ENCODE peak calls at places on chromosome 6, in four cellular contexts. X, O, A and Q are unnamed samples.

GRCh38 chr6:87753131-87753685 is 51.2 kb upstream of the AKIRIN2 start:
- DNase-seq in A (no peak), O (no peak), X (no peak), Q (no peak)

GRCh38 chr6:75504902-75505233 is 11.3 kb upstream of the FILIP1 start:
- DNase-seq in X (no peak), A (no peak), O (no peak), Q (no peak)

GRCh38 chr6:107917468-107918375 is 40.3 kb downstream of the SEC63 start:
- DNase-seq in O (no peak), A (no peak), X (no peak), Q (no peak)

GRCh38 chr6:26594730-26595632 is 1.8 kb upstream of the ABT1 start:
- DNase-seq in X (peak; percentile 70), O (peak; percentile 47), A (peak; percentile 85), Q (peak; percentile 62)

GRCh38 chr6:154539593-154540269 is 29.2 kb upstream of the CNKSR3 start:
- DNase-seq in A (no peak), X (no peak), O (no peak), Q (no peak)

GRCh38 chr6:145815351-145815772 is 767 bp upstream of the FBXO30 start:
- DNase-seq in O (no peak), X (peak; percentile 55), A (peak; percentile 74), Q (peak; percentile 51)

GRCh38 chr6:72553531-72554202 is 68.2 kb upstream of the KCNQ5 start:
- DNase-seq in X (no peak), A (no peak), O (no peak), Q (peak; percentile 90)

GRCh38 chr6:144696610-144697376 is 411.7 kb downstream of the UTRN start:
- DNase-seq in O (no peak), A (no peak), X (no peak), Q (no peak)

GRCh38 chr6:169806718-169807117 is 55.3 kb downstream of the ERMARD start:
- DNase-seq in A (no peak), O (no peak), X (no peak), Q (no peak)

GRCh38 chr6:1930356-1930755 is 315.0 kb downstream of the GMDS start:
- DNase-seq in O (no peak), A (no peak), X (no peak), Q (no peak)
- H2BK12ac ChIP-seq in O (no peak overlapping the region), A (no peak overlapping the region), X (no peak overlapping the region), Q (no peak overlapping the region)

GRCh38 chr6:147508073-147508870 is at the start of gene SAMD5:
- DNase-seq in O (peak; percentile 63), X (peak; percentile 76), A (peak; percentile 74), Q (peak; percentile 72)
- H3K14ac ChIP-seq in O (no peak within 1 kb of the TSS), X (no peak within 1 kb of the TSS), A (no peak within 1 kb of the TSS), Q (peak within 1 kb of the TSS; percentile 93)

GRCh38 chr6:113221850-113222249 is 635.3 kb upstream of the MARCKS start:
- DNase-seq in X (peak; percentile 36), O (no peak), A (no peak), Q (no peak)
- H2BK12ac ChIP-seq in X (no peak overlapping the region), O (no peak overlapping the region), A (no peak overlapping the region), Q (no peak overlapping the region)

GRCh38 chr6:162698440-162698839 is 29.1 kb downstream of the PRKN start:
- DNase-seq in O (no peak), X (no peak), A (no peak), Q (no peak)

GRCh38 chr6:162701551-162701950 is 26.0 kb downstream of the PRKN start:
- DNase-seq in A (no peak), O (no peak), X (no peak), Q (no peak)

GRCh38 chr6:162704001-162704400 is 23.6 kb downstream of the PRKN start:
- DNase-seq in X (no peak), A (no peak), O (no peak), Q (no peak)

GRCh38 chr6:162698004-162698403 is 29.6 kb downstream of the PRKN start:
- DNase-seq in X (no peak), O (no peak), A (no peak), Q (no peak)

GRCh38 chr6:162699961-162700360 is 27.6 kb downstream of the PRKN start:
- DNase-seq in X (no peak), O (no peak), A (no peak), Q (no peak)
- H3K14ac ChIP-seq in X (no peak overlapping the region), O (no peak overlapping the region), A (no peak overlapping the region), Q (no peak overlapping the region)

DNA sequence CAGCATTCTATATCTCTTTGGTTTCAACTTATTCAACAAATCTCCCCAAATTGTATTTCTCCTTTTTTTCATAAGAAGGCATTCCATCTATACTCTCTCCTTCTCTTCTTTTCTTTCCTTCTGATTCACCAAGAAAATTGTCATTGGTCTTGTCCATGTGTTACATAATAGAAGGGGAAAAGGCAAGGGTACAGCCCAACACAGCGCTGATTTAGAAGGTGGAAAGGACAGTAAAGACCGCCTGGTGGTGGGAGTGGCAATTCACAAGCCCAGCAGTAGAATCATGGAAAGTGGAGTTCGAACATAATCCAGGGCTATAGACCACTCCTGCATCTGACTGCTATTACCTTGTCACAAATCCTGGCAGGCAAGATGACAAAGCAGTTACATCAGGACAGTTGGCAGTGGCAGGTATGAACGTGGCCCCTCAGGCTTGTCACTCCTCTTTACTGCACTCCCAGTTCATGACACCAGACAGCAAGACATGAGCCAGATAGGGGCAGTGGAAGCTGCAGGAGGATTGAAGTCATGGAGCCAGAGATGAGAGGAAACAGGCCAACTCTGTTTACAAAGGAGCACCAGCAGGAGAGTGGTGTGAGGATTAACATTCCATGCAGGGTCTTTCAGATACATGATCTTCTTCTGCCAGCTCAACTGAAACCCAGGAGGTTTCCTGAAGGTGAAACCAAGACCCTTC is 2.1 kb upstream of the TNFAIP3 start:
- DNase-seq in A (no peak), X (peak; percentile 31), O (no peak), Q (peak; percentile 36)
- H2BK12ac ChIP-seq in A (no peak overlapping the region), X (no peak overlapping the region), O (no peak overlapping the region), Q (peak overlapping the region; percentile 80)

GRCh38 chr6:10418361-10418861 is 3.5 kb upstream of the TFAP2A start:
- DNase-seq in X (no peak), O (no peak), A (peak; percentile 49), Q (no peak)

GRCh38 chr6:10415593-10416480 is 963 bp upstream of the TFAP2A start:
- DNase-seq in O (no peak), X (no peak), A (no peak), Q (no peak)

GRCh38 chr6:10416516-10416862 is 1.6 kb upstream of the TFAP2A start:
- DNase-seq in O (no peak), A (no peak), X (no peak), Q (no peak)

GRCh38 chr6:10417681-10418104 is 2.8 kb upstream of the TFAP2A start:
- DNase-seq in A (no peak), O (no peak), X (no peak), Q (no peak)

GRCh38 chr6:10416863-10417641 is 2.2 kb upstream of the TFAP2A start:
- DNase-seq in A (peak; percentile 86), X (peak; percentile 89), O (no peak), Q (no peak)
- H3K14ac ChIP-seq in A (no peak overlapping the region), X (no peak overlapping the region), O (no peak overlapping the region), Q (no peak overlapping the region)

GRCh38 chr6:113049190-113049589 is 702.1 kb downstream of the RFPL4B start:
- DNase-seq in A (no peak), O (no peak), X (no peak), Q (no peak)
- H2BK12ac ChIP-seq in A (no peak overlapping the region), O (no peak overlapping the region), X (no peak overlapping the region), Q (no peak overlapping the region)

GRCh38 chr6:110528930-110529325 is 52.5 kb upstream of the SLC22A16 start:
- DNase-seq in A (peak; percentile 33), X (no peak), O (no peak), Q (no peak)

GRCh38 chr6:110526731-110527130 is 50.3 kb upstream of the SLC22A16 start:
- DNase-seq in A (no peak), X (no peak), O (no peak), Q (no peak)

GRCh38 chr6:110529355-110529754 is 52.9 kb upstream of the SLC22A16 start:
- DNase-seq in A (no peak), O (no peak), X (no peak), Q (peak; percentile 87)

GRCh38 chr6:110527516-110527915 is 51.1 kb upstream of the SLC22A16 start:
- DNase-seq in X (no peak), A (no peak), O (no peak), Q (no peak)

DNA sequence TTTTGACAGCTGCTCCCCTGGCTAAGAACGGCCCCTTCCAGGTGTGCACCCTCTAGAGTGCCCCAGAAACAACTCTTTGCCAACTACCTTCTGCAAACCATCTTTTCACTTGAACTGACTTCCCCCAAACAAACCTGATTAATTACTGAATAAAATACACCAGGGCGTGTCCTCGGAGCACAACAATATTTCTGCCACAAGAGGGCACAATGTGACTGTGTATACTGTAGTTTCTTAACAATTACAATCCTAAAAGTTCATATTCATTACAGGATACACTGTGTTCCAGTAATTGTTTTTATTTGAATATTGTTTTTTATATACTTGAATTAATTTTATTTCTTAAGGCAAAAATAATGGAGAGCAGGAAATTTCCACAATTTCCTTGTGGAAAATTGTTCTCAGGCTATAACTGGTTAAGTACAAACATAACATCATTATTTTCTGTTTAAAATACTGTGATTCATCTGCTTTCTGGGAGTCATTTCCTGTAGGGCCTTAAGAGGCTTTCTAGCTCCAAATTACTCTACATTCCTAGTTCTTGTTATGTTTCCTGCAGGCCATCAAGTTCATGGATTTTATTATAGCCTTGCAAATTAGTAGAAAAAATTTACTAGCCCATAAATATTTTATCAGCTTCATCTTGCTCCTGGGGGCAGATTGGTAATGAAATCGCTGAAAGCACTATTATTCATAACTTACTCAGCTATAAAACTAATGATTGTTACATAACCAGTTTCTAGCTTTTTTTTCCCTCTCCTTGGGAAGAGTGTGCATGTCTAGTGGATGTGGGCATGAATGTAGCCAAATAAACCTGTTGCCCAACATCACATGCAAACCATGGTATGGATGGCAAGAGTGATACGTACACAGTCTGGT is 51.9 kb upstream of the SLC22A16 start:
- DNase-seq in X (no peak), O (peak; percentile 45), A (peak; percentile 52), Q (peak; percentile 88)
- H3K14ac ChIP-seq in X (no peak overlapping the region), O (no peak overlapping the region), A (no peak overlapping the region), Q (peak overlapping the region; percentile 81)